ENCODE peak calls at places on chromosomes 5 and 9, in six cellular contexts. X, R, D, N, B and H are unnamed samples.

GRCh38 chr5:132073231-132074013 is at the start of gene CSF2:
- DNase-seq in R (no peak), X (no peak), N (peak), D (peak), B (no peak), H (no peak)

GRCh38 chr5:107580902-107581823 is 89.6 kb downstream of the EFNA5 start:
- DNase-seq in B (peak), N (no peak), R (no peak), X (no peak), D (peak), H (peak)

GRCh38 chr5:159552751-159553150 is 222.5 kb upstream of the IL12B start:
- DNase-seq in N (no peak), D (peak), B (no peak), X (no peak), R (no peak), H (peak)

GRCh38 chr5:103218164-103218563 is 40.4 kb upstream of the MACIR start:
- DNase-seq in X (no peak), N (no peak), B (peak), D (peak), R (no peak), H (peak)

GRCh38 chr5:119347996-119348395 is 7.8 kb upstream of the TNFAIP8 start:
- DNase-seq in D (no peak), X (no peak), B (peak), N (no peak), R (peak), H (peak)

GRCh38 chr5:45162974-45163373 is 354.2 kb downstream of the MRPS30 start:
- DNase-seq in N (no peak), R (no peak), B (no peak), D (no peak), X (no peak), H (no peak)

GRCh38 chr9:108609227-108609894 is 246.4 kb downstream of the ACTL7B start:
- DNase-seq in D (peak), X (no peak), R (no peak), B (peak), N (no peak), H (peak)

GRCh38 chr9:27925815-27926214 is 352.5 kb upstream of the C9orf72 start:
- DNase-seq in X (no peak), R (no peak), D (no peak), B (no peak), N (no peak), H (no peak)

GRCh38 chr5:147996379-147996778 is 67.4 kb upstream of the SPINK5 start:
- DNase-seq in D (no peak), R (no peak), N (no peak), X (no peak), B (no peak), H (no peak)
- TF ChIP-seq CTCF in D (no peak), R (no peak), N (no peak), X (no peak), B (no peak), H (no peak)

DNA sequence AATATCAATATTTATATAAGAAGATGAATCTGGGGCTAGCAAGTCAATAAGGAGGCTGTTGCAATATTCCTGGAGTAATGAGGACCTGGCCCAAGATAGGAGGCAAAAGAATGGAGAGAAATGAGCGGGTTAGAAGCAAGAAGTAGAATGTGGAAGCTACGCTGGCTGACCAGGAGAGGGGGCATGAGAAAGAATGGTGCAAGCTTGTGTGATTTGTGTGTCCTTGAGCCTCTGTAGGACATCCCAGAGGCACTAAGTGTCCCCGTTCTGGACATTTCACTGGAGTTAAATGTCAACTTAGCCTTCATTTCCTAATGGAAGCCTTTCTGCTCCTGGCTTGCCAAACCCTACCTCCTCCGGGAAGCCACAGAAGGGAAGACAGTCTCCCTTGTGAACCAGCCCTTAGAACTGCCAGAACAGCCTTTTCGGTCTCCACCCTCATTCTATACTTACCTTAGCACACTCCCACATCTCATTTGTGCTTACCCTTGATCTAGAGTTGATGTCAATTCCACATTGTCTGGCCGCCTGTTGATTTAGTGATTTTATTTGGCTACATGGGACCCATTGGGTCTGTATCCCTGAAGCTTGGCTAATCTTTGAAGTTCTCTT is 6.7 kb upstream of the PDE6A start:
- DNase-seq in N (no peak), B (no peak), X (no peak), D (no peak), R (no peak), H (no peak)
- TF ChIP-seq CTCF in N (no peak), B (no peak), X (no peak), D (peak), R (no peak), H (peak)

DNA sequence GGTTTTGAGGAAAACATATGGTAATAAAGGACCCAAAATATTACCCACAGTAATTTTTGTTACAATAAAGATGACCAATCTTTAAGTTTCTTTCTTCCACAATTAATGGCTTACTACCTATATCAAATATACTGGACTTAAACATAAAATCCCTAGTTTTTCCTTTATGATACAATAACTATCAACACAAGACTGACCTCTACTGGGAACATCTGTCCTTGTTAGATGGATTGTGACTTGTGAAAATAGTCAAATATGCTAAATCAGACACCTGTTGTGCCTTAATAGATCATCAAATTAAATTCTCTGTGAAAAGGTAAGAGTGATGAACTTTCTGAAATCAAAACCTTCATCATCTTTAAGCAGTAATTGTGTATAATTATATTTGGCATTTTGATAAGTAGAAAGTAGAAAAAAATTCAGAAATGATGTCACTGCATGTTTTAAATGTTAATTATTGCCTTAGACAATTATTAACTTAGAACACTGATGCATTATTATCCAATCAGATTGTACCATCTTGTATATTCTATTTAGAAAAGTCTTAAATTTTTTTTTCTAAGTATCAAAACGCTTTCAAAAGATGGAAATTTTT is 113.6 kb downstream of the DEPDC1B start:
- DNase-seq in R (peak), B (peak), X (no peak), N (no peak), D (peak), H (peak)
- TF ChIP-seq CTCF in R (peak), B (peak), X (no peak), N (no peak), D (peak), H (peak)

GRCh38 chr9:100351508-100351907 is 1.2 kb downstream of the TEX10 start:
- DNase-seq in D (no peak), N (no peak), X (no peak), B (no peak), R (no peak), H (no peak)
- TF ChIP-seq CTCF in D (no peak), N (no peak), X (no peak), B (no peak), R (no peak), H (no peak)